ENCODE peak calls at places on chromosomes 16 and 17, in nine cellular contexts. I, K, R, U, O, J, L, X and Q are unnamed samples. For H3K4me1, the result is how much of the 10 kb centered on the place peaks cover.

GRCh38 chr16:31470615-31471014 is 1.3 kb upstream of the TGFB1I1 start:
- DNase-seq in L (no peak), J (no peak), X (no peak), U (no peak), R (no peak), I (no peak), K (no peak), O (no peak), Q (no peak)

GRCh38 chr17:81046131-81046769 is 11.3 kb downstream of the BAIAP2 start:
- DNase-seq in K (no peak), J (no peak), I (no peak), R (no peak), L (no peak), X (no peak), U (no peak), O (no peak), Q (no peak)

GRCh38 chr16:14024300-14024699 is 46.8 kb upstream of the MRTFB start:
- DNase-seq in K (no peak), I (no peak), U (no peak), X (no peak), J (no peak), R (no peak), O (peak), L (no peak), Q (no peak)

GRCh38 chr17:73126716-73127473 is 34.4 kb upstream of the SLC39A11 start:
- DNase-seq in U (no peak), L (no peak), J (peak), I (no peak), R (no peak), X (peak), O (no peak), K (no peak), Q (no peak)

GRCh38 chr17:41351177-41351576 is 549 bp upstream of the KRT33A start:
- DNase-seq in J (no peak), I (no peak), K (no peak), X (no peak), O (no peak), L (no peak), R (no peak), U (no peak), Q (no peak)

GRCh38 chr17:33968350-33969044 is 286.6 kb upstream of the CCL2 start:
- DNase-seq in J (no peak), L (no peak), U (no peak), R (no peak), O (no peak), X (peak), I (no peak), K (no peak), Q (no peak)

GRCh38 chr16:66923247-66923851 is 2.0 kb downstream of the RRAD start:
- DNase-seq in J (no peak), X (no peak), R (no peak), I (no peak), L (peak), O (no peak), U (no peak), K (peak), Q (peak)

GRCh38 chr17:65122836-65123756 is 14.1 kb upstream of the RGS9 start:
- DNase-seq in J (peak), O (peak), U (peak), K (peak), X (peak), L (peak), I (peak), R (peak), Q (peak)

GRCh38 chr17:83004791-83005380 is 74.5 kb upstream of the METRNL start:
- DNase-seq in L (no peak), X (no peak), U (no peak), J (peak), I (no peak), R (no peak), O (no peak), K (no peak), Q (no peak)

GRCh38 chr17:82228278-82228841 is 482 bp upstream of the SLC16A3 start:
- DNase-seq in L (no peak), R (peak), X (no peak), J (no peak), U (peak), I (no peak), O (peak), K (no peak), Q (no peak)

GRCh38 chr17:76593338-76593737 is 7.7 kb upstream of the ST6GALNAC2 start:
- DNase-seq in K (no peak), U (no peak), X (peak), O (no peak), R (no peak), I (no peak), J (no peak), L (no peak), Q (no peak)

GRCh38 chr17:285751-286422 is 66.7 kb downstream of the RPH3AL start:
- DNase-seq in J (no peak), I (no peak), L (peak), U (no peak), R (no peak), X (no peak), O (no peak), K (no peak), Q (peak)

GRCh38 chr17:77865109-77865611 is 93.3 kb upstream of the TNRC6C start:
- DNase-seq in U (no peak), R (no peak), L (peak), X (no peak), K (no peak), J (peak), O (no peak), I (no peak), Q (peak)

GRCh38 chr17:10745231-10745630 is 15.4 kb upstream of the TMEM220 start:
- DNase-seq in J (no peak), X (no peak), K (no peak), R (peak), I (no peak), O (no peak), U (no peak), L (no peak), Q (no peak)

GRCh38 chr16:20107086-20107485 is 33.4 kb upstream of the GPR139 start:
- DNase-seq in K (no peak), O (no peak), J (no peak), I (no peak), X (peak), U (no peak), R (no peak), L (no peak), Q (no peak)

GRCh38 chr17:82297280-82297803 is 20.1 kb downstream of the CD7 start:
- DNase-seq in I (peak), K (peak), U (peak), O (peak), J (peak), X (no peak), L (peak), R (peak), Q (peak)

GRCh38 chr17:37642706-37643105 is 540 bp downstream of the DDX52 start:
- DNase-seq in L (no peak), O (peak), R (peak), J (peak), U (no peak), K (no peak), I (no peak), X (peak), Q (no peak)

GRCh38 chr16:71927383-71927782 is 32.1 kb downstream of the IST1 start:
- DNase-seq in O (peak), X (peak), R (peak), U (peak), K (peak), L (peak), J (no peak), I (no peak), Q (peak)

GRCh38 chr16:89411335-89411850 is 79.0 kb downstream of the ANKRD11 start:
- DNase-seq in O (no peak), R (no peak), U (no peak), L (no peak), J (no peak), K (no peak), X (no peak), I (no peak), Q (no peak)
- H3K4me1 ChIP-seq in O (under half), R (half or more), U (half or more), L (half or more), J (half or more), K (under half), X (under half), I (half or more), Q (under half)

GRCh38 chr17:29111816-29112499 is 68.2 kb downstream of the MYO18A start:
- DNase-seq in J (peak), O (peak), K (peak), R (peak), L (peak), X (peak), U (peak), I (peak), Q (peak)
- H3K27ac ChIP-seq in J (no peak), O (no peak), K (peak), R (peak), L (no peak), X (no peak), U (no peak), I (no peak), Q (no peak)

DNA sequence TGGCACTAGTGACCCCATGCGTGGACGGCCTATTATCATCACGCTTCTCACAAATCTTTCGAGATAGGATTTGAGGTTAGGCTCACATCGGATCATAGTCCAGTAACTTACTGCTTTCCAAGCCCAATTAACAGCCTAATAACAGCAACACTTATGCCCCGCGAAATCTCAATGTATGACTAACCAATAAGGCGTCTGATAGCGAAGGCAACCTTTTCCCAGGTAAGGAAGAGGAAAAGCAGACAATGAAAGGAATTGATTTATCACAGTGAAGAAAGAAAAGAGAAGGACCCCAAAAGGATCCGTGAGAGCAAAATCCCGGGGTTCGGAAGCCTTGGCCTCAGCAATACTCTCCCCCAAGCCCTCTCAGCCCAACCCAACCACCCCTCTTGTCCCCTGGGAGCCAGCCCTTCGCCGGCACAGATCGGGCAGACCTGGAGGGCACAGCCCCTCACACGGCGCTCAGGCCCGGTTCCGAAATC is 567 bp downstream of the GPATCH8 start:
- DNase-seq in R (peak), I (no peak), X (peak), J (no peak), L (no peak), K (peak), U (peak), O (peak), Q (no peak)
- H3K4me1 ChIP-seq in R (under half), I (under half), X (under half), J (under half), L (under half), K (under half), U (under half), O (under half), Q (under half)

GRCh38 chr17:75090871-75091854 is 3.4 kb downstream of the SLC16A5 start:
- DNase-seq in O (no peak), U (peak), J (peak), I (no peak), L (peak), X (no peak), R (no peak), K (no peak), Q (no peak)

GRCh38 chr17:75096082-75096625 is 8.4 kb downstream of the SLC16A5 start:
- DNase-seq in R (peak), K (peak), I (peak), O (peak), X (peak), J (no peak), U (peak), L (no peak), Q (no peak)

GRCh38 chr17:75091855-75092327 is 4.1 kb downstream of the SLC16A5 start:
- DNase-seq in U (peak), R (peak), X (no peak), L (no peak), I (no peak), K (no peak), O (no peak), J (no peak), Q (no peak)

GRCh38 chr17:75094871-75095399 is 7.2 kb downstream of the SLC16A5 start:
- DNase-seq in J (peak), O (no peak), L (no peak), K (no peak), U (peak), X (no peak), R (no peak), I (no peak), Q (no peak)

DNA sequence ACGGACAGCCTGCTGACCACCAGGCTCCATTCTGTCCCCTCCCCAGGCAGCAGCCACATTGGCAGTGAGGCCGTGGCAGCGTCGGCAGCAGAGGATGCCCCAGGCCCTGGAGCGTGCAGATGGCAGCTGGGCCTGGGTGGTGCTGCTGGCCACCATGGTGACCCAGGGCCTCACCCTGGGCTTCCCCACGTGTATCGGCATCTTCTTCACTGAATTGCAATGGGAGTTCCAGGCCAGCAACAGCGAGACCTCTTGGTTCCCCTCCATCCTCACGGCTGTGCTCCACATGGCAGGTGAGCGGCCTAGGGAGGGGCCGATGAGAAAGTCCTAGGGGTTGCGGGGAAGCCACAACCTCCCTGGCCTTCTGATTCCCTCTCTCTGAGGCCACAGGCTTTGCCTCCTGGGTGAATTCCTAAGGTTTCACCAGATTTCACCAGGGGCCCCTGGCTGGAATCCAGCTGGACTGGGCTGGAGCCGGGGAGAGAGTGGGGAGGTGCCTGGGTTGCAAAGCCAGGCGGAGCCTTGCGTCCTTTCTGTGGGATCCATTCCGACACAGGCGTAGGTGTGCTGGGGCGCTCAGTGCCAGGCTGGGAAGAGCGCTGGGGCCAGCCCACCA is 5.9 kb downstream of the SLC16A5 start:
- DNase-seq in O (no peak), J (no peak), U (peak), R (no peak), I (no peak), L (no peak), K (no peak), X (no peak), Q (no peak)
- H3K27ac ChIP-seq in O (no peak), J (no peak), U (peak), R (no peak), I (no peak), L (no peak), K (no peak), X (no peak), Q (no peak)

DNA sequence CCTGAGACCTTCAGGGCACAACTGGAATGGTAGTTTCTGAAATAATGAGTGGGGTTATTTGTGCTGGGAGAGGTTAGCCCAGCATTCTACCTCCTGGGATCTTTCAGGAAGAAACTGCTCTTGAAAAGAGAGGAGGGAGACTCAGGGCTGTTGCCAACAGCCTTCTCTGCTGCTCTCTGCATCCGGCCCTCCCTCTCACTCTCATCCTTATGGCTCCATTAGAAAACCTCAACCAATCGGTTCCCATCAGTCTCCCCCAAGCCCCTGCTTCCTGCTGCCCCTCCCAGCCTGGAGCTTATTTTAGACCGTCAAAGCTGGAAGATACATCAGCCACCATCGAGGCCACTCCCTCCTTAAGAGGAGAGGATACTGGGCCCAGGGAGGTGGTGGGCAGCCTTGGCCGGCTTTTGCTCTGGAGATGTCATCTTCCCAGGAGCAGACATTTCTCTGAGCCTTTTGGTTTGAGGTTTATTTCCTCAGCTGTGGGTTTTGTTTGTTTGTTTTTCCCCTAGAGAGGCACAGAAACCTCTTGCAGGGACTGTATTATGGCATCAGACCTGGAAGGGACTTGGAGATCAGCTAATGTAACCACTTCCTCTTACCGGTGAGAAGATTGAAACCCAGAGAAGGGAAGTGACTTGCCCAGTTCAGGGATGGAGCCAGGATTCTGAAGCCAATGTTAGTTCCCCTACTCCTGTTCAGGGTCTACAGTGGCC is 2.7 kb downstream of the MPRIP start:
- DNase-seq in U (peak), I (no peak), X (peak), R (peak), O (peak), J (peak), K (no peak), L (peak), Q (peak)
- H3K4me1 ChIP-seq in U (half or more), I (under half), X (under half), R (under half), O (under half), J (under half), K (under half), L (under half), Q (under half)

GRCh38 chr16:79613009-79613408 is 12.5 kb upstream of the MAF start:
- DNase-seq in X (no peak), U (no peak), J (no peak), L (no peak), I (no peak), O (peak), R (no peak), K (no peak), Q (no peak)
- H3K27ac ChIP-seq in X (no peak), U (no peak), J (no peak), L (no peak), I (no peak), O (no peak), R (peak), K (no peak), Q (no peak)

DNA sequence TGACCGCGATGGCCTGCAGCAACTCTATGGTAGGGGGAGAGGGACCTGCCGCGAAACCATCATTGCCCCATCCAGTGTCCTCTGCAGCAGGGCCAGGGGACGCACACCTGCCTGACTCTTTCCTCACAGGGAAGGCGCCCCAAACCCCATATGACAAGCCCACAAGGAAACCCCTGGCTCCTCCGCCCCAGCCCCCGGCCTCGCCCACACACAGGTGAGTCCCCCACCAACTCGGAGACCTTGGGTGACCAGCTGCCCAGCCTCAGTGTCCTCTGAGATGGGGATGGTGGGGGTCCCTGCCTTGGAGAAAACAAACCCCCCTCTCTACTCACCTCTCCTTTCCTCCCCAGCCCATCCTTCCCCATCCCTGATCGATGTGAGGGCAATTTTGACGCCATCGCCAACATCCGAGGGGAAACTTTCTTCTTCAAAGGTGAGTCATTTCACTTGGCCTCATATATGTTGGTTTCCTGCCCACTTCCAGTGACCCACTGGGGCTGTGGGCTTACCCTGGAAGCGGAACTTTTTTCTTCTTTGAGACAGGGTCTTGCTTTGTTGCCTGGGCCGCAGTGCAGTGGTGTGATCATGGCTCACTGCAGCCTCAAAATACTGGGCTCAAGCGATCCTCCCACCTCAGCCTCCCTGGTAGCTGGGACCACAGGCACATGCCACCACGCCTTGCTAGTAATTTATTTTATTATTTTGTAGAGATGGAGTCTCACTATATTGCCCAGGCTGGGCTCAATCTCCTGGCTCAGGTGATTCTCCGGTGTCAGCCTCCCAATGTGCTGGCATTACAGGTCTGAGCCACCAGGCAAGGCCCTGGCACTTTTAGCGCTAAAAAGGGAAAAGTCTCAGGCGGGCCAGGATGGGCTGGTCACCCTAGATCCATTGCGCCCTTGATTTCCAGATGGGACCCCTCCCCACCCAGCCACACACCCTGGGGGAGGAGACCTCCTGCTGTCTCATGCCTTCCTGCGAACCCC is 8.0 kb upstream of the IL32 start:
- DNase-seq in L (no peak), K (no peak), X (no peak), O (no peak), I (no peak), R (no peak), U (no peak), J (no peak), Q (no peak)
- H3K4me1 ChIP-seq in L (under half), K (under half), X (under half), O (under half), I (under half), R (under half), U (under half), J (under half), Q (under half)